ENCODE peak calls at places on chromosomes 11 and 22, in five cellular contexts. One of them, this sample, is unnamed.

GRCh38 chr11:43920598-43921419 is 21.6 kb upstream of the C11orf96 start:
- DNase-seq in AG04449: peak
- DNase-seq in fibroblast of pulmonary artery: peak
- DNase-seq in MM.1S: peak
- DNase-seq in left ventricle myocardium inferior: peak
- DNase-seq in this sample: peak

GRCh38 chr11:43825217-43825816 is 55.3 kb upstream of the ALKBH3 start:
- DNase-seq in fibroblast of pulmonary artery: peak
- DNase-seq in left ventricle myocardium inferior: no peak
- DNase-seq in AG04449: no peak
- DNase-seq in MM.1S: no peak
- DNase-seq in this sample: no peak

GRCh38 chr11:37264060-37264459 is 666.0 kb upstream of the RAG2 start:
- DNase-seq in left ventricle myocardium inferior: no peak
- DNase-seq in MM.1S: no peak
- DNase-seq in AG04449: no peak
- DNase-seq in fibroblast of pulmonary artery: peak
- DNase-seq in this sample: no peak

GRCh38 chr11:10441652-10442503 is 13.2 kb upstream of the AMPD3 start:
- DNase-seq in AG04449: no peak
- DNase-seq in left ventricle myocardium inferior: no peak
- DNase-seq in fibroblast of pulmonary artery: no peak
- DNase-seq in MM.1S: peak
- DNase-seq in this sample: no peak

GRCh38 chr11:95156916-95157568 is 67.4 kb downstream of the ENDOD1 start:
- DNase-seq in MM.1S: no peak
- DNase-seq in fibroblast of pulmonary artery: no peak
- DNase-seq in left ventricle myocardium inferior: peak
- DNase-seq in AG04449: no peak
- DNase-seq in this sample: no peak

GRCh38 chr11:123430736-123431356 is 777 bp downstream of the GRAMD1B start:
- DNase-seq in AG04449: no peak
- DNase-seq in left ventricle myocardium inferior: peak
- DNase-seq in fibroblast of pulmonary artery: peak
- DNase-seq in MM.1S: no peak
- DNase-seq in this sample: no peak

GRCh38 chr11:61693897-61694840 is 14.0 kb downstream of the DAGLA start:
- DNase-seq in left ventricle myocardium inferior: peak
- DNase-seq in MM.1S: no peak
- DNase-seq in AG04449: no peak
- DNase-seq in fibroblast of pulmonary artery: no peak
- DNase-seq in this sample: peak

GRCh38 chr11:113507341-113507740 is 32.1 kb upstream of the DRD2 start:
- DNase-seq in fibroblast of pulmonary artery: no peak
- DNase-seq in MM.1S: no peak
- DNase-seq in left ventricle myocardium inferior: no peak
- DNase-seq in AG04449: no peak
- DNase-seq in this sample: no peak

GRCh38 chr22:30777589-30777988 is 82.9 kb downstream of the OSBP2 start:
- DNase-seq in left ventricle myocardium inferior: no peak
- DNase-seq in MM.1S: no peak
- DNase-seq in AG04449: no peak
- DNase-seq in fibroblast of pulmonary artery: no peak
- DNase-seq in this sample: no peak

GRCh38 chr11:48024635-48025071 is 44.3 kb downstream of the PTPRJ start:
- DNase-seq in left ventricle myocardium inferior: no peak
- DNase-seq in fibroblast of pulmonary artery: no peak
- DNase-seq in MM.1S: no peak
- DNase-seq in AG04449: no peak
- DNase-seq in this sample: no peak

GRCh38 chr11:27861706-27862430 is 161.6 kb upstream of the BDNF start:
- DNase-seq in AG04449: peak
- DNase-seq in fibroblast of pulmonary artery: peak
- DNase-seq in MM.1S: no peak
- DNase-seq in left ventricle myocardium inferior: no peak
- DNase-seq in this sample: peak

GRCh38 chr11:11324090-11324489 is 29.0 kb downstream of the CSNK2A3 start:
- DNase-seq in fibroblast of pulmonary artery: no peak
- DNase-seq in left ventricle myocardium inferior: no peak
- DNase-seq in AG04449: no peak
- DNase-seq in MM.1S: no peak
- DNase-seq in this sample: no peak

DNA sequence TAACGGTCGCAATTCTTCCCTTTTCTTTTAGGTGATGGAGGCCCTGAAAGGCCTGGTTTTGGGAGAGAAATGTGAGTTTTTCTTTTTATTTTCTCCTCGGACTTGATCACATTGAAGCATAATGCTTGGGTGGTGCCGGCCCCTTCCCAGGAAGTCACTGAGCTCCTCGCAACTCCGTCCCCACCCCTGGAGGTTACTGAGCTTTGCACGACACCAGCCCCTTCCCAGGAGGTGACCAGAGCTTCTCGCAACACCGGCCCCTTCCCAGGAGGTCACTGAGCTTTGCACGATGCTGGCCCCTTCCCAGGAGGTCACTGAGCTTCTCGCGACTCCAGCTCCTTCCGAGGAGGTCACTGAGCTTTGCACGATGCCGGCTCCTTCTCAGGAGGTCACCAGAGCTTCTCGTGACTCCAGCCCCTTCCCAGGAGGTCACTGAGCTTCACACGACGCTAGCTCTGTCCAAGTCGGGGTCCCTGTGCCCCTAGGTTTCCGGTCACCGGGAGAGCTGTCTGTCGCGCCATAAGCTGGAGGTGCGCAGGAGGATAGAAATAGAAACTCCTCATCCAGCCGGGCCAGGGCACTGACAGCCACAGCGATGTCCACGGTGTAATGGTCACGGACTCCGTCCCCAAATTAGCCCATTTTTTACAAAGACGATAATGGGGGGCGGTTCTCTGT is 586.4 kb downstream of the BRD1 start:
- DNase-seq in fibroblast of pulmonary artery: no peak
- DNase-seq in AG04449: no peak
- DNase-seq in MM.1S: no peak
- DNase-seq in left ventricle myocardium inferior: no peak
- DNase-seq in this sample: no peak
- TF ChIP-seq CTCF in fibroblast of pulmonary artery: no peak
- TF ChIP-seq CTCF in AG04449: no peak
- TF ChIP-seq CTCF in MM.1S: no peak
- TF ChIP-seq CTCF in left ventricle myocardium inferior: no peak
- TF ChIP-seq CTCF in this sample: no peak

DNA sequence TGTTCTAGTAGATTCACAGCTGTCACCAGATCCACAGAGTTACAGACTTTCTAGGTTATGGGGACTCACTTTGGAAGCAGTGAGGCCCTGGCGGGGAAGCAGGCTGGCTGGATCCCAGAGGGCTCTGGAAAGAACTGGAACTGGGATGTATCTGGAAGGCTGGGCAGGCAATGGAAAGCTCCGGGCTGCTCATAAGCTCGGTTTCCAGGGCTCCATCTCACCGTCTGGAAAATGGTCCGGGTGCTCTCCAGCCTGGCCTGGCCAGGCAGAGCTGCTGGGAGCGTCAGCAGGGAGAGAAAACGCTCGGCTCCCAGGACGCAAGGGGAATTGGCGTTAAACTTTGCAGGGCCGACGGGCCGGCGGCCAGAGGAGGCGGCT is 339 bp upstream of the SEZ6L start:
- DNase-seq in left ventricle myocardium inferior: peak
- DNase-seq in AG04449: no peak
- DNase-seq in MM.1S: no peak
- DNase-seq in fibroblast of pulmonary artery: no peak
- DNase-seq in this sample: no peak
- H3K4me3 ChIP-seq in left ventricle myocardium inferior: peak
- H3K4me3 ChIP-seq in AG04449: peak
- H3K4me3 ChIP-seq in MM.1S: no peak
- H3K4me3 ChIP-seq in fibroblast of pulmonary artery: no peak
- H3K4me3 ChIP-seq in this sample: no peak

DNA sequence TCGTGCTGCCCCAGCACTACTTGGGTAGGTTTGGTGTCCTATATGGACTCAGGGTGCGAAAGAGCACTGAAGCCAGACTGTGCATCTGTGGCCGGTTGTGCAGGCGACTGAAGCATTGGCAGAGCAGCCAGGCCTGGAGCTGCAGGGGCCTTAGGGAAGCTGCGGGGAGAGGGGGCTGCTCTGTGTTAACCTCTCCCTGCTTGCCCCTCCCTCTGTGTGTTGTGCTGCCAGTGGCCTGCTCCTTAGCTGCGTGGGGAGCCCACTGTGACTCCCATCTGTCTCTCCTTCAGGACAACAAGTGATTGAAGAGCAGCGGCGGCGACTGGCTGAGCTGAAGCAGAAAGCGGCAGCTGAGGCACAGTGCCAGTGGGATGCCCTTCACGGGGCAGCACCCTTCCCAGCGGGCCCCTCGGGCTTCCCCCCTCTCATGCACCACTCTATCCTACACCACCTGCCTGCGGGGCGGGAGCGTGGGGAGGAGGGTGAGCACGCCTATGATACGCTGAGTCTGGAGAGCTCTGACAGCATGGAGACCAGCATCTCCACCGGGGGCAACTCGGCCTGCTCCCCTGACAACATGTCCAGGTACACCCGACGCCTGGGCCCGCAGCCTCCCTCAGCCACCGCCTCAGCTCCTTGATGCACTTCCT is 34.3 kb downstream of the TREH start:
- DNase-seq in fibroblast of pulmonary artery: no peak
- DNase-seq in MM.1S: no peak
- DNase-seq in AG04449: no peak
- DNase-seq in left ventricle myocardium inferior: no peak
- DNase-seq in this sample: no peak
- TF ChIP-seq CTCF in fibroblast of pulmonary artery: no peak
- TF ChIP-seq CTCF in MM.1S: no peak
- TF ChIP-seq CTCF in AG04449: no peak
- TF ChIP-seq CTCF in left ventricle myocardium inferior: no peak
- TF ChIP-seq CTCF in this sample: no peak

DNA sequence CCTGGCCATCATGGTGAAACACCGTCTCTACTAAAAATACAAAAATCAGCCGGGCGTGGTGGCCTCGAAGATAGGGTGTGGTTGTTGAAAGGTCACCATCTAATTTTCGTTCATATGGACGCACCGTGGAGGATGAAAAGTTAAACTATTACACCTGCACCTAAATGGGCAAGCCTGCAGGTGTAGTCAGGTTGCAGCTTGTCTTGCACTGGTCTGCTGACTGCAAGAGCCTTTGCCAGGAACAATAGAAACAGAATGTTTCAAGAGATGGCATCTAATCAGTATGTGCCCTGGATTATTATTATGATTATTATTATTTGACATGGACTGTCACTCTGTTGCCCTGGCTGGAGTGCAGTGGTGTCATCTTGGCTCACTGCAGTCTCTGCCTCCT is 905 bp downstream of the NADSYN1 start:
- DNase-seq in AG04449: no peak
- DNase-seq in fibroblast of pulmonary artery: no peak
- DNase-seq in left ventricle myocardium inferior: no peak
- DNase-seq in MM.1S: peak
- DNase-seq in this sample: no peak
- H3K4me3 ChIP-seq in AG04449: peak
- H3K4me3 ChIP-seq in fibroblast of pulmonary artery: peak
- H3K4me3 ChIP-seq in left ventricle myocardium inferior: peak
- H3K4me3 ChIP-seq in MM.1S: peak
- H3K4me3 ChIP-seq in this sample: peak

GRCh38 chr11:134861490-134862107 is 449.6 kb upstream of the B3GAT1 start:
- DNase-seq in fibroblast of pulmonary artery: no peak
- DNase-seq in MM.1S: no peak
- DNase-seq in AG04449: no peak
- DNase-seq in left ventricle myocardium inferior: no peak
- DNase-seq in this sample: no peak
- TF ChIP-seq CTCF in fibroblast of pulmonary artery: no peak
- TF ChIP-seq CTCF in MM.1S: peak
- TF ChIP-seq CTCF in AG04449: no peak
- TF ChIP-seq CTCF in left ventricle myocardium inferior: no peak
- TF ChIP-seq CTCF in this sample: no peak

GRCh38 chr11:115656684-115657083 is 152.5 kb upstream of the CADM1 start:
- DNase-seq in left ventricle myocardium inferior: no peak
- DNase-seq in MM.1S: no peak
- DNase-seq in AG04449: no peak
- DNase-seq in fibroblast of pulmonary artery: no peak
- DNase-seq in this sample: peak

GRCh38 chr11:115657586-115657985 is 153.4 kb upstream of the CADM1 start:
- DNase-seq in fibroblast of pulmonary artery: no peak
- DNase-seq in AG04449: no peak
- DNase-seq in MM.1S: no peak
- DNase-seq in left ventricle myocardium inferior: no peak
- DNase-seq in this sample: no peak

GRCh38 chr11:115660072-115660805 is 156.0 kb upstream of the CADM1 start:
- DNase-seq in left ventricle myocardium inferior: no peak
- DNase-seq in MM.1S: no peak
- DNase-seq in fibroblast of pulmonary artery: no peak
- DNase-seq in AG04449: no peak
- DNase-seq in this sample: no peak

GRCh38 chr11:115656041-115656440 is 151.8 kb upstream of the CADM1 start:
- DNase-seq in MM.1S: no peak
- DNase-seq in AG04449: no peak
- DNase-seq in fibroblast of pulmonary artery: no peak
- DNase-seq in left ventricle myocardium inferior: no peak
- DNase-seq in this sample: no peak

GRCh38 chr11:115659061-115659963 is 155.1 kb upstream of the CADM1 start:
- DNase-seq in left ventricle myocardium inferior: peak
- DNase-seq in AG04449: no peak
- DNase-seq in MM.1S: no peak
- DNase-seq in fibroblast of pulmonary artery: no peak
- DNase-seq in this sample: no peak
- H3K4me3 ChIP-seq in left ventricle myocardium inferior: peak
- H3K4me3 ChIP-seq in AG04449: peak
- H3K4me3 ChIP-seq in MM.1S: no peak
- H3K4me3 ChIP-seq in fibroblast of pulmonary artery: no peak
- H3K4me3 ChIP-seq in this sample: peak

GRCh38 chr22:37797874-37798500 is 9.7 kb upstream of the GCAT start:
- DNase-seq in MM.1S: no peak
- DNase-seq in AG04449: no peak
- DNase-seq in left ventricle myocardium inferior: no peak
- DNase-seq in fibroblast of pulmonary artery: no peak
- DNase-seq in this sample: no peak
- TF ChIP-seq CTCF in MM.1S: no peak
- TF ChIP-seq CTCF in AG04449: no peak
- TF ChIP-seq CTCF in left ventricle myocardium inferior: no peak
- TF ChIP-seq CTCF in fibroblast of pulmonary artery: no peak
- TF ChIP-seq CTCF in this sample: peak

DNA sequence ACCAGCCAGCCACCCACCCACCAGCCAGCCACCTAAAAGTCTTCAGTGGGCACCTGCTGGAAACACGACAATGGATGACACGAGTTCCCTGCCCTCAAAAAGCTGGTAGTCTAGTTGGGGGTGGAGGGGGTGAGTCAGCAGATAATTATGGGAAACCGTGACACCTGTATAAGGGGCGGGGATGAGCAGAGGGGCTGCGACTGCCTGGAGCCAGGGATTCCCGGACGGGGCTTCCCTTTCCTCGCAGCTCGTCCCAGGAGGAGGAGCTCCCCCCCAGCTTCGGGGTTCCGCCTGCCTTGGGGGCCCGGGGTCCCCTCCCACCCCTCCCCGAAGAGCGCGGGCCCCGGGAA is 2.3 kb upstream of the RTN4RL2 start:
- DNase-seq in MM.1S: no peak
- DNase-seq in AG04449: no peak
- DNase-seq in fibroblast of pulmonary artery: no peak
- DNase-seq in left ventricle myocardium inferior: no peak
- DNase-seq in this sample: no peak
- H3K4me3 ChIP-seq in MM.1S: no peak
- H3K4me3 ChIP-seq in AG04449: no peak
- H3K4me3 ChIP-seq in fibroblast of pulmonary artery: no peak
- H3K4me3 ChIP-seq in left ventricle myocardium inferior: peak
- H3K4me3 ChIP-seq in this sample: no peak

GRCh38 chr11:46661836-46662235 is 38.6 kb downstream of the ARHGAP1 start:
- DNase-seq in left ventricle myocardium inferior: no peak
- DNase-seq in AG04449: no peak
- DNase-seq in fibroblast of pulmonary artery: no peak
- DNase-seq in MM.1S: no peak
- DNase-seq in this sample: no peak
- TF ChIP-seq CTCF in left ventricle myocardium inferior: no peak
- TF ChIP-seq CTCF in AG04449: no peak
- TF ChIP-seq CTCF in fibroblast of pulmonary artery: no peak
- TF ChIP-seq CTCF in MM.1S: no peak
- TF ChIP-seq CTCF in this sample: no peak